ENCODE peak calls at places on chromosomes 3 and 15, in four cellular contexts. One of them, this sample, is unnamed.

GRCh38 chr3:62558549-62559112 is 185.3 kb upstream of the FEZF2 start:
- DNase-seq in CD8-positive, alpha-beta T cell: no peak
- DNase-seq in K562: peak; percentile 13
- DNase-seq in pancreas: no peak
- DNase-seq in this sample: no peak

GRCh38 chr3:40476478-40477470 is at the start of gene ZNF619:
- DNase-seq in CD8-positive, alpha-beta T cell: peak; percentile 58
- DNase-seq in K562: peak; percentile 88
- DNase-seq in pancreas: peak; percentile 91
- DNase-seq in this sample: peak; percentile 87

GRCh38 chr15:43410572-43411214 is 39.8 kb downstream of the TUBGCP4 start:
- DNase-seq in K562: peak; percentile 51
- DNase-seq in CD8-positive, alpha-beta T cell: no peak
- DNase-seq in pancreas: no peak
- DNase-seq in this sample: no peak

GRCh38 chr3:150763841-150764483 is 993 bp upstream of the SIAH2 start:
- DNase-seq in pancreas: peak; percentile 79
- DNase-seq in K562: no peak
- DNase-seq in CD8-positive, alpha-beta T cell: peak; percentile 57
- DNase-seq in this sample: peak; percentile 84

GRCh38 chr3:151459360-151459759 is 1.5 kb downstream of the IGSF10 start:
- DNase-seq in CD8-positive, alpha-beta T cell: no peak
- DNase-seq in pancreas: no peak
- DNase-seq in K562: no peak
- DNase-seq in this sample: no peak

GRCh38 chr3:178714971-178715832 is 179.0 kb downstream of the KCNMB2 start:
- DNase-seq in pancreas: no peak
- DNase-seq in K562: no peak
- DNase-seq in CD8-positive, alpha-beta T cell: no peak
- DNase-seq in this sample: no peak

GRCh38 chr3:12175844-12176453 is 17.2 kb upstream of the TIMP4 start:
- DNase-seq in CD8-positive, alpha-beta T cell: peak; percentile 20
- DNase-seq in K562: peak; percentile 67
- DNase-seq in pancreas: peak; percentile 60
- DNase-seq in this sample: peak; percentile 66

GRCh38 chr3:99678023-99678422 is 39.6 kb downstream of the COL8A1 start:
- DNase-seq in CD8-positive, alpha-beta T cell: no peak
- DNase-seq in pancreas: no peak
- DNase-seq in K562: no peak
- DNase-seq in this sample: no peak

GRCh38 chr15:41992151-41992802 is 19.9 kb upstream of the EHD4 start:
- DNase-seq in K562: no peak
- DNase-seq in pancreas: no peak
- DNase-seq in CD8-positive, alpha-beta T cell: no peak
- DNase-seq in this sample: no peak

GRCh38 chr3:142168514-142168913 is 19.2 kb upstream of the TFDP2 start:
- DNase-seq in CD8-positive, alpha-beta T cell: no peak
- DNase-seq in pancreas: no peak
- DNase-seq in K562: no peak
- DNase-seq in this sample: no peak

GRCh38 chr3:59510576-59510975 is 460.8 kb upstream of the CFAP20DC start:
- DNase-seq in K562: no peak
- DNase-seq in CD8-positive, alpha-beta T cell: no peak
- DNase-seq in pancreas: no peak
- DNase-seq in this sample: no peak

GRCh38 chr3:156449712-156450574 is 105.0 kb downstream of the SSR3 start:
- DNase-seq in pancreas: no peak
- DNase-seq in CD8-positive, alpha-beta T cell: no peak
- DNase-seq in K562: peak; percentile 40
- DNase-seq in this sample: no peak

GRCh38 chr3:156443079-156443478 is 111.8 kb downstream of the SSR3 start:
- DNase-seq in K562: no peak
- DNase-seq in CD8-positive, alpha-beta T cell: no peak
- DNase-seq in pancreas: no peak
- DNase-seq in this sample: no peak

GRCh38 chr3:156445117-156445968 is 109.6 kb downstream of the SSR3 start:
- DNase-seq in K562: no peak
- DNase-seq in CD8-positive, alpha-beta T cell: no peak
- DNase-seq in pancreas: no peak
- DNase-seq in this sample: no peak

DNA sequence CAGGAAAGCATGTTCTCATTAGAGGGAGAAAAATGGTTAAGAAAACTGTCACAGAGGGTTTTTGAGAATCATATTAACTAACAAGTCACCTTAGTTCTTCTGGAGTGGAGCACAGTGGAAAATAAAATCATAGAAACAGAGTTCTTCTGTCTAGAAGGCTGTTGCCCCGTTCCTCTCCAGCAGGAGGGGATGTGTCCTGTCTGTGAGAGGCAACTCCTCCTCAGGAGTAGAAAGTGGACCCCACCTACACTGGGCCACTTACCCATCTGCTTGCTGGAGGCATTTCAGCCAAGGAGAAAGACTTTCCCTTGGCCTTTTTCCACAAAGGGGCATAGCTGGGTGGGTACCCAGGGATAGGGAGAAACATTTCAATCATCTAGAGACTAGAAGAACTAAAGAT is 106.6 kb downstream of the SSR3 start:
- DNase-seq in K562: peak; percentile 31
- DNase-seq in CD8-positive, alpha-beta T cell: peak; percentile 47
- DNase-seq in pancreas: no peak
- DNase-seq in this sample: no peak
- TF ChIP-seq CTCF in K562: peak; percentile 76
- TF ChIP-seq CTCF in CD8-positive, alpha-beta T cell: peak; percentile 55
- TF ChIP-seq CTCF in pancreas: no peak
- TF ChIP-seq CTCF in this sample: peak; percentile 14

DNA sequence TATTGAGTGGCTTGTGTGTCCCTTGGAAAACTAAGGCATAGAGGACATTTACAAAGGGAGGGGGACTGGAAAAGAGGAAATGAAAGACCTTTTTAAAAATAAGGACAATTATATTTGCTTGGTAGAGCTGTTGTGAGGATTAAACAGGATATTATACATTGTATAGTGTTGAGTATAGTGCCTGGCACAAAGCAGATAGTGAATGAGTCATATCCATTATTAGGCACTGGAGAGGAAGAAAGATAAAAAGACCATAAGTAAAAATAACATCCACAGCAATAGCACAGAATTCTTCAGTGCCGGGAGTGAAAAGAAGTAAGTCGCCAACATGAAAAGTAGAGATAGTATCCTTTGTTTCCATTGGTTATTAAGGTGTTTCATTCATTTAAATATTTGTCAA is 623.3 kb downstream of the PDCD6IP start:
- DNase-seq in pancreas: no peak
- DNase-seq in CD8-positive, alpha-beta T cell: no peak
- DNase-seq in K562: no peak
- DNase-seq in this sample: no peak
- H3K4me1 ChIP-seq in pancreas: no peaks in the 10 kb centered on the region
- H3K4me1 ChIP-seq in CD8-positive, alpha-beta T cell: no peaks in the 10 kb centered on the region
- H3K4me1 ChIP-seq in K562: no peaks in the 10 kb centered on the region
- H3K4me1 ChIP-seq in this sample: no peaks in the 10 kb centered on the region

GRCh38 chr3:39079530-39079929 is 27.7 kb downstream of the WDR48 start:
- DNase-seq in K562: no peak
- DNase-seq in CD8-positive, alpha-beta T cell: no peak
- DNase-seq in pancreas: no peak
- DNase-seq in this sample: no peak

GRCh38 chr3:39088456-39088855 is 19.0 kb downstream of the GORASP1 start:
- DNase-seq in pancreas: no peak
- DNase-seq in CD8-positive, alpha-beta T cell: no peak
- DNase-seq in K562: no peak
- DNase-seq in this sample: no peak

GRCh38 chr3:39086066-39086657 is 21.3 kb downstream of the GORASP1 start:
- DNase-seq in K562: no peak
- DNase-seq in pancreas: no peak
- DNase-seq in CD8-positive, alpha-beta T cell: no peak
- DNase-seq in this sample: no peak

GRCh38 chr3:39082652-39083313 is 24.6 kb downstream of the GORASP1 start:
- DNase-seq in K562: no peak
- DNase-seq in pancreas: no peak
- DNase-seq in CD8-positive, alpha-beta T cell: no peak
- DNase-seq in this sample: no peak
- H3K36me3 ChIP-seq in K562: peaks cover 39% of the 10 kb centered on the region
- H3K36me3 ChIP-seq in pancreas: peaks cover 5% of the 10 kb centered on the region
- H3K36me3 ChIP-seq in CD8-positive, alpha-beta T cell: peaks cover 6% of the 10 kb centered on the region
- H3K36me3 ChIP-seq in this sample: peaks cover 67% of the 10 kb centered on the region

GRCh38 chr3:167184511-167184910 is 195.6 kb downstream of the ZBBX start:
- DNase-seq in CD8-positive, alpha-beta T cell: no peak
- DNase-seq in K562: no peak
- DNase-seq in pancreas: no peak
- DNase-seq in this sample: no peak
- TF ChIP-seq CTCF in CD8-positive, alpha-beta T cell: no peak
- TF ChIP-seq CTCF in K562: no peak
- TF ChIP-seq CTCF in pancreas: no peak
- TF ChIP-seq CTCF in this sample: no peak

GRCh38 chr15:39587291-39587909 is 6.5 kb downstream of the THBS1 start:
- DNase-seq in pancreas: no peak
- DNase-seq in CD8-positive, alpha-beta T cell: no peak
- DNase-seq in K562: no peak
- DNase-seq in this sample: no peak
- H3K4me1 ChIP-seq in pancreas: no peaks in the 10 kb centered on the region
- H3K4me1 ChIP-seq in CD8-positive, alpha-beta T cell: no peaks in the 10 kb centered on the region
- H3K4me1 ChIP-seq in K562: no peaks in the 10 kb centered on the region
- H3K4me1 ChIP-seq in this sample: peaks cover 36% of the 10 kb centered on the region

GRCh38 chr3:38002940-38003339 is 12.4 kb downstream of the VILL start:
- DNase-seq in CD8-positive, alpha-beta T cell: no peak
- DNase-seq in K562: no peak
- DNase-seq in pancreas: no peak
- DNase-seq in this sample: no peak
- H3K36me3 ChIP-seq in CD8-positive, alpha-beta T cell: peaks cover 19% of the 10 kb centered on the region
- H3K36me3 ChIP-seq in K562: peaks cover 67% of the 10 kb centered on the region
- H3K36me3 ChIP-seq in pancreas: no peaks in the 10 kb centered on the region
- H3K36me3 ChIP-seq in this sample: peaks cover 35% of the 10 kb centered on the region

DNA sequence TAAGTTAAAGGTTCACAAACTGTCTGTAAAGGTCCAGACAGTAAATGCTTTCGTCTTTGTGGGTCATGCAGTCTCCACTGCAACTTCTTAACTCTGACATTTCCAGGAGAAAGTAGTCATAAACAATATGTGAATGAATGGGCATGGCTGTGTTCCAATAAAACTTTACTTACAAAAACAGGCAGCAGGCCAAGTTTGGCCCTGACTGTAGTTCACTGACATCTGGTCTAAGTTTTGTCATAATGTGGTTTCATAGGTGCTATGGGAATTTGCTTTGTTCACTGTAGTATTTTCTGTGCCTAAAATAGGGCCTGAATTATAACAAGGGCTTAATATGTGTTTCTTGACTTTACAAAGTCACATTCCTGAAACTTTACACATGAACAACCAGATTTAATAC is 186.0 kb upstream of the KBTBD8 start:
- DNase-seq in K562: no peak
- DNase-seq in CD8-positive, alpha-beta T cell: no peak
- DNase-seq in pancreas: no peak
- DNase-seq in this sample: no peak
- TF ChIP-seq CTCF in K562: no peak
- TF ChIP-seq CTCF in CD8-positive, alpha-beta T cell: no peak
- TF ChIP-seq CTCF in pancreas: no peak
- TF ChIP-seq CTCF in this sample: no peak

DNA sequence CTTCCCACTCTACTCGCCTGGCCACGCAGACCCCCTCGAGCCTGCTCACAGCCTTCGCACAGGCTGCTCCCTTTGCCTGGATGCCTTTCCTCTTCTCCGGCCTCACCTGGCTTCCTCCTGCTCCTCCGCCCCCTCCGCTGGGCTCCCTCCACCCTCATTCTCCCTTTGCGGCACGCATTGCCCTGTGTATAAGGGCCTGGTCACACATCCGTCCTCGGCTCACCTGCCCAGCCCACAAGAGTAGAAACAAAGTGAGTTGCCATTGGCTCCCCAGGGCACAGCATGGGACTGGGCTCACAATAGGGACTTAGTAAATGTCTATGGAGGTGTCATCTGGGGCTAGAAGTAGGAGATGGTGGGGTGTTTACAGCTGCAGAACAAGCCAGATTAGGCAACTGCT is 4.2 kb downstream of the PLXND1 start:
- DNase-seq in CD8-positive, alpha-beta T cell: no peak
- DNase-seq in pancreas: no peak
- DNase-seq in K562: no peak
- DNase-seq in this sample: no peak
- H3K4me1 ChIP-seq in CD8-positive, alpha-beta T cell: peaks cover 15% of the 10 kb centered on the region
- H3K4me1 ChIP-seq in pancreas: peaks cover 7% of the 10 kb centered on the region
- H3K4me1 ChIP-seq in K562: peaks cover 76% of the 10 kb centered on the region
- H3K4me1 ChIP-seq in this sample: peaks cover 78% of the 10 kb centered on the region

DNA sequence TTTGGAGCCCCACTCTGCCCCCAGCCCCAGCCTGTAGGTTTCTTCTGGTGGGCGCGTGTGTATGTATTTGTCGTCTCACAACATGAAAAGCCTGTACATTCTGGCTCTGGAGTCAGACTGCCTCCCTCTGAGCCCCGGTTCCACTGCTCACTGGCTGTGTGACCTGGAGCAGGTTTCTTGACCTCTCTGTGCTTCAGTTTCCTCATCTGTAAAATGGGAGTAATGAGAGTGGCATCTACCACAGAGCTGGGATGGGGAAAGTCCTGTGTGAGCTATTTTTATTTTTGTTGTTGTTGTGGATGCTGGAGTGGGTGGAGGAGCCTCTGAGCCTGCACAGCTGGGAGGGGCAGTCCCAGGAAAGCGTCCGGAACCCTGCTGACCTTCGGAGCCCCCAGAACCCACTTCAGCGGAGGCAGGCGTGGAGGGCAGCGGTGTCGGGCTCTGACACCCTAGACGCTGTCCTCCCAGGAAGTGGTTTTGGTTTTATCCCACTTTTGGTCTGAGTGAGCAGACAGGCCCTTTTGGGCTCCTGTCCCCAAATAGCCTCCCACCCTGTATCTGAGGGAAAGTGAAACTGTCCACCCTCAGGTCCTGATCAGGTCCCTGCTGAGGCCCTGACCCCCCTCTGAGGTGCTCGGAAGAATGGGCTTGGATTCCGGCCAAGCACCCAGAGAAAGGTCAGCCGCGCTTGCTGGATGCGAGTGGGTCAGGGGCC is 103.5 kb downstream of the CHSY1 start:
- DNase-seq in K562: peak; percentile 36
- DNase-seq in pancreas: no peak
- DNase-seq in CD8-positive, alpha-beta T cell: no peak
- DNase-seq in this sample: peak; percentile 28
- H3K36me3 ChIP-seq in K562: no peaks in the 10 kb centered on the region
- H3K36me3 ChIP-seq in pancreas: no peaks in the 10 kb centered on the region
- H3K36me3 ChIP-seq in CD8-positive, alpha-beta T cell: no peaks in the 10 kb centered on the region
- H3K36me3 ChIP-seq in this sample: no peaks in the 10 kb centered on the region

This sample was measured in lower lobe of right lung.